ENCODE peak calls at places on chromosomes 12 and 14, in nine cellular contexts. H is HTR-8/SVneo, C is AG10803, V is progenitor cell of endocrine pancreas, P is GM03348, G is OCI-LY7, Y is T-helper 1 cell, T is RPMI7951, S is Panc1. R is an unnamed sample.

GRCh38 chr14:102659797-102660196 is 67.3 kb downstream of the RCOR1 start:
- DNase-seq in V (no peak), Y (no peak), T (peak; percentile 25), S (no peak), P (peak; percentile 40), G (no peak), C (peak; percentile 68), H (no peak), R (no peak)

GRCh38 chr14:54114941-54115340 is 158.3 kb upstream of the BMP4 start:
- DNase-seq in V (no peak), S (no peak), C (no peak), H (no peak), P (no peak), Y (no peak), G (no peak), T (no peak), R (no peak)

GRCh38 chr12:119673634-119674033 is 5.7 kb downstream of the PRKAB1 start:
- DNase-seq in Y (peak; percentile 43), S (no peak), P (no peak), C (no peak), T (no peak), V (no peak), H (no peak), G (no peak), R (no peak)

GRCh38 chr12:119615518-119616475 is 22.2 kb downstream of the TMEM233 start:
- DNase-seq in G (no peak), T (no peak), S (no peak), Y (no peak), H (no peak), V (no peak), P (no peak), C (peak; percentile 6), R (no peak)

GRCh38 chr14:63562414-63562813 is 19.2 kb upstream of the PPP2R5E start:
- DNase-seq in G (no peak), P (no peak), Y (no peak), S (no peak), H (no peak), T (no peak), C (no peak), V (no peak), R (no peak)

GRCh38 chr14:92994942-92995341 is 72.0 kb downstream of the CHGA start:
- DNase-seq in H (no peak), G (no peak), P (no peak), C (no peak), Y (no peak), S (no peak), T (no peak), V (no peak), R (no peak)

GRCh38 chr14:98695809-98696208 is 576.2 kb downstream of the BCL11B start:
- DNase-seq in V (no peak), P (no peak), G (no peak), S (no peak), C (no peak), Y (no peak), T (no peak), H (no peak), R (no peak)

GRCh38 chr12:95718001-95718400 is 72.6 kb downstream of the NTN4 start:
- DNase-seq in S (no peak), Y (no peak), H (no peak), G (no peak), C (no peak), V (no peak), T (no peak), P (no peak), R (no peak)

GRCh38 chr12:50618864-50619609 is 114.3 kb downstream of the DIP2B start:
- DNase-seq in Y (no peak), C (no peak), S (peak; percentile 60), V (no peak), T (peak; percentile 81), P (no peak), H (peak; percentile 45), G (no peak), R (no peak)

GRCh38 chr12:1800646-1801284 is 19.6 kb upstream of the LRTM2 start:
- DNase-seq in T (no peak), H (peak; percentile 62), C (no peak), G (peak; percentile 68), V (peak; percentile 22), P (peak; percentile 71), S (no peak), Y (peak; percentile 22), R (peak; percentile 56)

GRCh38 chr14:99519931-99520421 is 38.8 kb downstream of the CCNK start:
- DNase-seq in V (no peak), S (no peak), H (no peak), G (no peak), C (no peak), Y (no peak), T (no peak), P (no peak), R (no peak)

GRCh38 chr14:89386214-89386886 is 30.7 kb downstream of the FOXN3 start:
- DNase-seq in S (no peak), H (no peak), V (no peak), P (no peak), Y (no peak), C (no peak), G (no peak), T (no peak), R (no peak)

GRCh38 chr12:131441638-131442336 is 269.1 kb upstream of the SFSWAP start:
- DNase-seq in Y (no peak), C (no peak), P (no peak), V (no peak), S (no peak), H (no peak), G (no peak), T (no peak), R (no peak)

GRCh38 chr12:6312529-6313325 is 2.2 kb downstream of the PLEKHG6 start:
- DNase-seq in T (peak; percentile 30), S (no peak), H (peak; percentile 55), G (no peak), Y (no peak), C (peak; percentile 61), P (peak; percentile 70), V (no peak), R (no peak)

GRCh38 chr14:77543637-77544334 is 45.2 kb upstream of the ISM2 start:
- DNase-seq in T (no peak), C (peak; percentile 43), H (no peak), V (no peak), Y (no peak), P (no peak), G (no peak), S (no peak), R (no peak)

R was measured in germinal center.